ENCODE peak calls at places on chromosome 20, in four cellular contexts. One of them, this sample, is unnamed.

GRCh38 chr20:38350879-38351775 is 4.8 kb downstream of the LBP start:
- DNase-seq in hepatocyte: no peak
- DNase-seq in SHP77: no peak
- DNase-seq in stimulated activated CD4-positive, alpha-beta T cell treated with anti-CD3 and anti-CD28 coated beads, TNF-alpha, amount 100 ng/mL, for 48 hours: no peak
- DNase-seq in this sample: no peak

GRCh38 chr20:14067631-14068030 is 72.3 kb downstream of the MACROD2 start:
- DNase-seq in hepatocyte: no peak
- DNase-seq in stimulated activated CD4-positive, alpha-beta T cell treated with anti-CD3 and anti-CD28 coated beads, TNF-alpha, amount 100 ng/mL, for 48 hours: no peak
- DNase-seq in SHP77: no peak
- DNase-seq in this sample: no peak

GRCh38 chr20:55069951-55070350 is 594.6 kb downstream of the DOK5 start:
- DNase-seq in hepatocyte: no peak
- DNase-seq in SHP77: no peak
- DNase-seq in stimulated activated CD4-positive, alpha-beta T cell treated with anti-CD3 and anti-CD28 coated beads, TNF-alpha, amount 100 ng/mL, for 48 hours: no peak
- DNase-seq in this sample: no peak

GRCh38 chr20:38113401-38114325 is 51.4 kb downstream of the TGM2 start:
- DNase-seq in hepatocyte: peak; percentile 47
- DNase-seq in SHP77: peak; percentile 30
- DNase-seq in stimulated activated CD4-positive, alpha-beta T cell treated with anti-CD3 and anti-CD28 coated beads, TNF-alpha, amount 100 ng/mL, for 48 hours: no peak
- DNase-seq in this sample: no peak

GRCh38 chr20:19047040-19047950 is 165.1 kb upstream of the SLC24A3 start:
- DNase-seq in hepatocyte: peak; percentile 35
- DNase-seq in stimulated activated CD4-positive, alpha-beta T cell treated with anti-CD3 and anti-CD28 coated beads, TNF-alpha, amount 100 ng/mL, for 48 hours: no peak
- DNase-seq in SHP77: no peak
- DNase-seq in this sample: no peak

GRCh38 chr20:23399568-23400241 is 21.6 kb downstream of the NAPB start:
- DNase-seq in stimulated activated CD4-positive, alpha-beta T cell treated with anti-CD3 and anti-CD28 coated beads, TNF-alpha, amount 100 ng/mL, for 48 hours: no peak
- DNase-seq in hepatocyte: no peak
- DNase-seq in SHP77: no peak
- DNase-seq in this sample: no peak

GRCh38 chr20:47191074-47191673 is 165.3 kb downstream of the ZMYND8 start:
- DNase-seq in SHP77: no peak
- DNase-seq in hepatocyte: no peak
- DNase-seq in stimulated activated CD4-positive, alpha-beta T cell treated with anti-CD3 and anti-CD28 coated beads, TNF-alpha, amount 100 ng/mL, for 48 hours: no peak
- DNase-seq in this sample: no peak

GRCh38 chr20:5356921-5357320 is 40.2 kb upstream of the PROKR2 start:
- DNase-seq in hepatocyte: no peak
- DNase-seq in SHP77: no peak
- DNase-seq in stimulated activated CD4-positive, alpha-beta T cell treated with anti-CD3 and anti-CD28 coated beads, TNF-alpha, amount 100 ng/mL, for 48 hours: no peak
- DNase-seq in this sample: no peak

GRCh38 chr20:9236408-9236912 is 167.6 kb downstream of the PLCB4 start:
- DNase-seq in stimulated activated CD4-positive, alpha-beta T cell treated with anti-CD3 and anti-CD28 coated beads, TNF-alpha, amount 100 ng/mL, for 48 hours: no peak
- DNase-seq in hepatocyte: no peak
- DNase-seq in SHP77: no peak
- DNase-seq in this sample: no peak

GRCh38 chr20:48230251-48230650 is 445.0 kb upstream of the SULF2 start:
- DNase-seq in stimulated activated CD4-positive, alpha-beta T cell treated with anti-CD3 and anti-CD28 coated beads, TNF-alpha, amount 100 ng/mL, for 48 hours: no peak
- DNase-seq in hepatocyte: no peak
- DNase-seq in SHP77: no peak
- DNase-seq in this sample: no peak

GRCh38 chr20:24955045-24955444 is 6.0 kb downstream of the CST7 start:
- DNase-seq in stimulated activated CD4-positive, alpha-beta T cell treated with anti-CD3 and anti-CD28 coated beads, TNF-alpha, amount 100 ng/mL, for 48 hours: no peak
- DNase-seq in SHP77: no peak
- DNase-seq in hepatocyte: no peak
- DNase-seq in this sample: peak; percentile 15

GRCh38 chr20:2133318-2134183 is 31.9 kb downstream of the STK35 start:
- DNase-seq in SHP77: no peak
- DNase-seq in hepatocyte: peak; percentile 32
- DNase-seq in stimulated activated CD4-positive, alpha-beta T cell treated with anti-CD3 and anti-CD28 coated beads, TNF-alpha, amount 100 ng/mL, for 48 hours: no peak
- DNase-seq in this sample: no peak

GRCh38 chr20:49395659-49396058 is 86.8 kb downstream of the KCNB1 start:
- DNase-seq in hepatocyte: no peak
- DNase-seq in SHP77: no peak
- DNase-seq in stimulated activated CD4-positive, alpha-beta T cell treated with anti-CD3 and anti-CD28 coated beads, TNF-alpha, amount 100 ng/mL, for 48 hours: no peak
- DNase-seq in this sample: no peak

GRCh38 chr20:50731055-50731929 is at the start of gene PARD6B:
- DNase-seq in SHP77: peak; percentile 97
- DNase-seq in hepatocyte: peak; percentile 100
- DNase-seq in stimulated activated CD4-positive, alpha-beta T cell treated with anti-CD3 and anti-CD28 coated beads, TNF-alpha, amount 100 ng/mL, for 48 hours: peak; percentile 99
- DNase-seq in this sample: peak; percentile 100